ENCODE peak calls at places on chromosomes 16 and 17, in five cellular contexts. M is IMR-90, K is breast epithelium, H is sigmoid colon, J is heart left ventricle. T is an unnamed sample.

GRCh38 chr17:76697702-76698465 is 12.9 kb downstream of the MXRA7 start:
- DNase-seq in M (peak; percentile 60), K (no peak), H (no peak), J (peak; percentile 63), T (no peak)

GRCh38 chr17:44039829-44040635 is 25.3 kb upstream of the TMEM101 start:
- DNase-seq in M (peak; percentile 49), K (peak; percentile 34), H (no peak), J (no peak), T (no peak)

GRCh38 chr16:58043571-58044155 is 18.1 kb downstream of the MMP15 start:
- DNase-seq in M (no peak), K (no peak), H (no peak), J (no peak), T (no peak)

GRCh38 chr17:47295037-47295873 is 28.5 kb upstream of the EFCAB13 start:
- DNase-seq in M (no peak), K (peak; percentile 85), H (no peak), J (no peak), T (peak; percentile 54)

GRCh38 chr17:11996722-11997146 is 541 bp downstream of the ZNF18 start:
- DNase-seq in M (peak; percentile 28), K (no peak), H (no peak), J (no peak), T (peak; percentile 38)

GRCh38 chr16:76386784-76387183 is 109.6 kb downstream of the CNTNAP4 start:
- DNase-seq in M (no peak), K (no peak), H (no peak), J (no peak), T (no peak)

GRCh38 chr16:75957870-75958269 is 231.6 kb upstream of the CPHXL start:
- DNase-seq in M (no peak), K (no peak), H (no peak), J (no peak), T (no peak)

GRCh38 chr17:55435408-55435807 is 13.8 kb upstream of the MMD start:
- DNase-seq in M (no peak), K (no peak), H (no peak), J (no peak), T (no peak)

GRCh38 chr16:87126403-87127025 is 190.7 kb downstream of the C16orf95 start:
- DNase-seq in M (no peak), K (no peak), H (peak; percentile 15), J (no peak), T (no peak)

GRCh38 chr16:69927056-69927757 is 23.9 kb upstream of the CLEC18A start:
- DNase-seq in M (peak; percentile 60), K (no peak), H (peak; percentile 85), J (peak; percentile 69), T (peak; percentile 64)

GRCh38 chr17:2792541-2793169 is 3.6 kb upstream of the RAP1GAP2 start:
- DNase-seq in M (no peak), K (no peak), H (no peak), J (no peak), T (no peak)

GRCh38 chr16:4380131-4381063 is 8.7 kb downstream of the VASN start:
- DNase-seq in M (no peak), K (no peak), H (no peak), J (no peak), T (no peak)

GRCh38 chr16:4383591-4384495 is 12.2 kb downstream of the VASN start:
- DNase-seq in M (no peak), K (no peak), H (no peak), J (no peak), T (no peak)

GRCh38 chr16:4381072-4381934 is 9.7 kb downstream of the VASN start:
- DNase-seq in M (no peak), K (peak; percentile 49), H (no peak), J (peak; percentile 25), T (no peak)

GRCh38 chr16:4382795-4383357 is 11.2 kb downstream of the VASN start:
- DNase-seq in M (no peak), K (no peak), H (no peak), J (no peak), T (no peak)

GRCh38 chr16:4381935-4382794 is 10.5 kb downstream of the VASN start:
- DNase-seq in M (no peak), K (no peak), H (no peak), J (no peak), T (no peak)
- TF ChIP-seq POLR2A in M (no peak), K (no peak), H (no peak), J (no peak), T (no peak)

DNA sequence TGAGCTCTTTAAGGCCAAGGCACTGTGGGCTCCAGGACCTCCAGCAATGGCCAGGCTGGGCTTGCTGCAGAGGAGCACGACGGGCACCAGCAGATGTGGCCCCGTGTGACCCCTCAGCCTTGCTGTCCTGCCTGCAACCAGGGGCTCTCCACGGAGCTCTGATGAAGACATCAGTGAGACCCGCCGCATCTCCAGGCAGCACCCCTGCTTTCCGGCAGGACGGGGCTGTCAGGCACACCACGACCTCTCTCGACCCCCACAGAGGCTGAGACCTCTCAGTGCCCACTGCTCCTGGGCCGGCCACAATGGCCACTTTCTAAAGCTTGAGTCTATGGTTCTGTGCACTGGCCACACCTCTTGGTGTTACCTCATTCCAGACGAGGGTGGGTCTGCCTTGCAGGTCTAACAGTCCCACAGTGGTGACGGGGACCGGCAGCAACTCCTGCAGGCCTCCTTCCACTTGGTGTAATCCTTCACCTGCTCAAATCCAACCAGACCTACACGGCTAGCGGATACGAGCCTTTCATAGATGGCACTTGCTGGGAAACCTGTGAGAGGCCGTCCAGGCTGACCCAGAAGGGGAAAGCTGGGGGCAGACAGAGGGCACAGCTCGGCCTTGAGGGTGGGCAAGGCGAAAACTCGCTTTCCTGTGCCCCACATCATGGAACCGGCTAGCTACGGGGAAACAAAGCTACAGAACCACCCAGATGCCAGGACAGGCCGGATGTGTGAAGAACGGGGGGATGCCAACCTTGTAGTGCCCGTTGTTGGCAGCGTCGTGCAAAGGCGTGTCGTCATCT is 70.5 kb downstream of the ZNF778 start:
- DNase-seq in M (no peak), K (no peak), H (no peak), J (no peak), T (no peak)
- H3K27ac ChIP-seq in M (no peak overlapping the region), K (no peak overlapping the region), H (no peak overlapping the region), J (no peak overlapping the region), T (no peak overlapping the region)

GRCh38 chr16:30902070-30902972 is 5.9 kb downstream of the CTF1 start:
- DNase-seq in M (peak; percentile 63), K (peak; percentile 34), H (peak; percentile 81), J (peak; percentile 74), T (no peak)
- TF ChIP-seq POLR2A in M (no peak), K (no peak), H (no peak), J (no peak), T (peak; percentile 4)

GRCh38 chr16:10916534-10916933 is 25.7 kb downstream of the DEXI start:
- DNase-seq in M (no peak), K (no peak), H (no peak), J (no peak), T (no peak)
- H3K27ac ChIP-seq in M (no peak overlapping the region), K (no peak overlapping the region), H (no peak overlapping the region), J (no peak overlapping the region), T (no peak overlapping the region)

DNA sequence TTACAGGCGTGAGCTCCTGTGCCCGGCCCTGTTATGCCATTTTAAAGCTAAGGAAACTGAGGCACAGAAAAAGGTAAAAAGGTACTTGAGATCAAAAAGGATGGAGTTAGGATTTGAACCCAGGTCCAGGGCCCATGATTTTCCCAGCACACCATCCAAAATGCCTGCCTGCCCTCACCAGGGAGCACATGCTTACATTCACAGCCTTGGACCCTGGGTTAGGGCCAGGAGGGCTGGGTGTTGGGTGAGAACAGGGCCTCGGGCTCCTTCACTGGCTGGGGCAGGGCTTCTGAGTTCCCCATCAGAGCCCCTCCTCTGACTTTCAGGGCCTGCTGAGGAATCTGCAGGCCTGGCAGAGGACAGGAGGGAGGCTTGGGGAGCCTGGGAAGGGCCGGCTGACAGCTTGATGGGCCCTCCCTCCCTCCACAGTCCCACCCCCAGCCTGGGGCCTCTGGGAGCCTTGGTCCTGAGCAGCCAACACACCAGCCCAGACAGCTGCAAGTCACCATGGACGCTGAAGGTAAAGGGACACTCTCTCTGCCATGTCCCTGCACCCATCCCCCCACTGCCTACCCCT is at the start of gene QPRT:
- DNase-seq in M (peak; percentile 22), K (no peak), H (peak; percentile 75), J (peak; percentile 45), T (no peak)
- TF ChIP-seq POLR2A in M (no peak), K (no peak), H (no peak), J (no peak), T (no peak)